ENCODE peak calls at places on chromosomes 7 and 10, in eight cellular contexts. O is ovary; S is stimulated activated CD4-positive, alpha-beta T cell treated with anti-CD3 and anti-CD28 coated beads, Interleukin-2, amount 100 ng/mL, for 4 hours; K is amniotic stem cell; G is fibroblast of lung; H is neuronal stem cell; V is stimulated activated naive B cell treated with anti-CD40 and anti-IgM and Interleukin-4, amounts not matched to agents 10 μg/mL and 1 μg/mL and 100 μg/mL, for 72 hours; Z is activated CD4-positive, alpha-beta T cell treated with anti-CD3 and anti-CD28 coated beads, Interleukin-2, amount 10 ng/mL, durations not matched to agents 7 days and 5 days. Y is an unnamed sample.

GRCh38 chr10:105347487-105347886 is 706.4 kb downstream of the SORCS3 start:
- DNase-seq in O (no peak), S (no peak), K (no peak), G (peak), H (no peak), V (no peak), Z (no peak), Y (no peak)

GRCh38 chr7:128206747-128207500 is 34.2 kb upstream of the LEP start:
- DNase-seq in O (no peak), S (no peak), K (no peak), G (no peak), H (no peak), V (no peak), Z (no peak), Y (no peak)

GRCh38 chr10:88389456-88389855 is 193.7 kb downstream of the RNLS start:
- DNase-seq in O (no peak), S (peak), K (peak), G (peak), H (no peak), V (no peak), Z (peak), Y (no peak)

GRCh38 chr7:41508755-41509154 is 194.1 kb downstream of the INHBA start:
- DNase-seq in O (no peak), S (no peak), K (no peak), G (no peak), H (no peak), V (no peak), Z (no peak), Y (no peak)

GRCh38 chr10:72272689-72273409 is 875 bp upstream of the DDIT4 start:
- DNase-seq in O (peak), S (no peak), K (peak), G (peak), H (peak), V (peak), Z (peak), Y (no peak)

GRCh38 chr10:19412531-19412930 is 363.9 kb downstream of the MALRD1 start:
- DNase-seq in O (no peak), S (no peak), K (no peak), G (peak), H (peak), V (no peak), Z (no peak), Y (no peak)

GRCh38 chr10:126993208-126993607 is 88.0 kb downstream of the DOCK1 start:
- DNase-seq in O (no peak), S (no peak), K (no peak), G (no peak), H (no peak), V (no peak), Z (no peak), Y (no peak)

GRCh38 chr7:43784030-43785001 is 25.8 kb downstream of the BLVRA start:
- DNase-seq in O (no peak), S (no peak), K (no peak), G (peak), H (no peak), V (peak), Z (no peak), Y (no peak)

GRCh38 chr10:106680061-106680460 is 484.4 kb downstream of the SORCS1 start:
- DNase-seq in O (no peak), S (no peak), K (peak), G (no peak), H (no peak), V (no peak), Z (no peak), Y (no peak)

GRCh38 chr7:155232911-155233702 is 64.6 kb upstream of the INSIG1 start:
- DNase-seq in O (no peak), S (no peak), K (no peak), G (no peak), H (no peak), V (no peak), Z (no peak), Y (no peak)

GRCh38 chr7:154345093-154345492 is 292.9 kb downstream of the DPP6 start:
- DNase-seq in O (no peak), S (no peak), K (no peak), G (no peak), H (no peak), V (no peak), Z (no peak), Y (no peak)

GRCh38 chr10:5666324-5667220 is at the start of gene ASB13:
- DNase-seq in O (peak), S (no peak), K (no peak), G (peak), H (peak), V (peak), Z (peak), Y (peak)

GRCh38 chr10:52215745-52216361 is 98.2 kb upstream of the DKK1 start:
- DNase-seq in O (peak), S (peak), K (peak), G (peak), H (peak), V (peak), Z (peak), Y (no peak)

GRCh38 chr7:139089118-139089517 is 20.4 kb downstream of the ZC3HAV1 start:
- DNase-seq in O (no peak), S (no peak), K (no peak), G (no peak), H (no peak), V (no peak), Z (no peak), Y (no peak)

GRCh38 chr7:40604601-40605438 is 470.0 kb downstream of the SUGCT start:
- DNase-seq in O (peak), S (no peak), K (no peak), G (peak), H (peak), V (peak), Z (peak), Y (no peak)

GRCh38 chr7:145082366-145083240 is 246.8 kb upstream of the TPK1 start:
- DNase-seq in O (no peak), S (no peak), K (no peak), G (no peak), H (no peak), V (no peak), Z (no peak), Y (no peak)

GRCh38 chr10:66828957-66829356 is 96.9 kb upstream of the LRRTM3 start:
- DNase-seq in O (no peak), S (no peak), K (no peak), G (peak), H (no peak), V (no peak), Z (no peak), Y (no peak)

GRCh38 chr10:3787816-3788215 is 2.8 kb upstream of the KLF6 start:
- DNase-seq in O (peak), S (no peak), K (no peak), G (no peak), H (no peak), V (no peak), Z (no peak), Y (no peak)

GRCh38 chr7:157302314-157302711 is 34.5 kb upstream of the DNAJB6 start:
- DNase-seq in O (no peak), S (peak), K (peak), G (peak), H (no peak), V (peak), Z (peak), Y (peak)

GRCh38 chr10:484441-484924 is 205.0 kb downstream of the DIP2C start:
- DNase-seq in O (peak), S (no peak), K (peak), G (peak), H (no peak), V (no peak), Z (peak), Y (peak)

GRCh38 chr10:71323407-71323806 is 4.3 kb downstream of the SLC29A3 start:
- DNase-seq in O (no peak), S (no peak), K (no peak), G (peak), H (no peak), V (no peak), Z (peak), Y (no peak)

GRCh38 chr10:60465801-60466200 is 76.1 kb upstream of the ANK3 start:
- DNase-seq in O (no peak), S (no peak), K (no peak), G (peak), H (no peak), V (no peak), Z (no peak), Y (no peak)

GRCh38 chr10:34018811-34019210 is 684.3 kb upstream of the NRP1 start:
- DNase-seq in O (no peak), S (no peak), K (no peak), G (no peak), H (no peak), V (no peak), Z (no peak), Y (no peak)

GRCh38 chr7:25989140-25989705 is 162.8 kb upstream of the NFE2L3 start:
- DNase-seq in O (no peak), S (no peak), K (no peak), G (no peak), H (no peak), V (no peak), Z (no peak), Y (no peak)

GRCh38 chr10:1217237-1217587 is 161.0 kb downstream of the WDR37 start:
- DNase-seq in O (no peak), S (no peak), K (no peak), G (no peak), H (no peak), V (no peak), Z (no peak), Y (no peak)

GRCh38 chr10:48331436-48331835 is 25.0 kb downstream of the MAPK8 start:
- DNase-seq in O (no peak), S (no peak), K (no peak), G (no peak), H (no peak), V (peak), Z (no peak), Y (no peak)

GRCh38 chr7:41891967-41892755 is 189.3 kb upstream of the INHBA start:
- DNase-seq in O (no peak), S (no peak), K (no peak), G (no peak), H (no peak), V (no peak), Z (no peak), Y (no peak)

GRCh38 chr10:4333474-4333894 is 492.5 kb upstream of the AKR1E2 start:
- DNase-seq in O (no peak), S (no peak), K (no peak), G (no peak), H (no peak), V (no peak), Z (no peak), Y (no peak)

GRCh38 chr7:34357068-34357467 is 300.9 kb upstream of the NPSR1 start:
- DNase-seq in O (no peak), S (no peak), K (no peak), G (peak), H (no peak), V (no peak), Z (no peak), Y (no peak)